ENCODE peak calls at places on chromosomes 5 and 9, in eight cellular contexts. One of them, this sample, is unnamed.

GRCh38 chr9:88388203-88388885 is at the start of gene SPIN1:
- DNase-seq in stimulated activated CD8-positive, alpha-beta memory T cell treated with anti-CD3 and anti-CD28 coated beads, Interleukin-4, amount 100 ng/mL, for 4 hours: peak
- DNase-seq in mucosa of descending colon: peak
- DNase-seq in mesothelial cell of epicardium: peak
- DNase-seq in transverse colon: peak
- DNase-seq in CD4-positive, CD25-positive, alpha-beta regulatory T cell: peak
- DNase-seq in HuH-7.5: peak
- DNase-seq in T47D: peak
- DNase-seq in this sample: peak

GRCh38 chr9:36337002-36337401 is 63.1 kb downstream of the RNF38 start:
- DNase-seq in stimulated activated CD8-positive, alpha-beta memory T cell treated with anti-CD3 and anti-CD28 coated beads, Interleukin-4, amount 100 ng/mL, for 4 hours: no peak
- DNase-seq in mucosa of descending colon: no peak
- DNase-seq in mesothelial cell of epicardium: no peak
- DNase-seq in transverse colon: no peak
- DNase-seq in CD4-positive, CD25-positive, alpha-beta regulatory T cell: no peak
- DNase-seq in HuH-7.5: no peak
- DNase-seq in T47D: no peak
- DNase-seq in this sample: no peak

GRCh38 chr9:74726581-74726980 is 161.1 kb downstream of the TRPM6 start:
- DNase-seq in stimulated activated CD8-positive, alpha-beta memory T cell treated with anti-CD3 and anti-CD28 coated beads, Interleukin-4, amount 100 ng/mL, for 4 hours: no peak
- DNase-seq in mucosa of descending colon: no peak
- DNase-seq in mesothelial cell of epicardium: no peak
- DNase-seq in transverse colon: no peak
- DNase-seq in CD4-positive, CD25-positive, alpha-beta regulatory T cell: no peak
- DNase-seq in HuH-7.5: no peak
- DNase-seq in T47D: no peak
- DNase-seq in this sample: no peak

GRCh38 chr5:38780316-38780715 is 65.5 kb upstream of the OSMR start:
- DNase-seq in stimulated activated CD8-positive, alpha-beta memory T cell treated with anti-CD3 and anti-CD28 coated beads, Interleukin-4, amount 100 ng/mL, for 4 hours: no peak
- DNase-seq in mucosa of descending colon: no peak
- DNase-seq in mesothelial cell of epicardium: no peak
- DNase-seq in transverse colon: no peak
- DNase-seq in CD4-positive, CD25-positive, alpha-beta regulatory T cell: no peak
- DNase-seq in HuH-7.5: no peak
- DNase-seq in T47D: no peak
- DNase-seq in this sample: no peak

GRCh38 chr9:135809166-135809565 is 98.2 kb downstream of the CAMSAP1 start:
- DNase-seq in stimulated activated CD8-positive, alpha-beta memory T cell treated with anti-CD3 and anti-CD28 coated beads, Interleukin-4, amount 100 ng/mL, for 4 hours: no peak
- DNase-seq in mucosa of descending colon: no peak
- DNase-seq in mesothelial cell of epicardium: no peak
- DNase-seq in transverse colon: no peak
- DNase-seq in CD4-positive, CD25-positive, alpha-beta regulatory T cell: no peak
- DNase-seq in HuH-7.5: no peak
- DNase-seq in T47D: no peak
- DNase-seq in this sample: no peak

GRCh38 chr5:1987471-1987870 is 104.7 kb upstream of the IRX4 start:
- DNase-seq in stimulated activated CD8-positive, alpha-beta memory T cell treated with anti-CD3 and anti-CD28 coated beads, Interleukin-4, amount 100 ng/mL, for 4 hours: no peak
- DNase-seq in mucosa of descending colon: no peak
- DNase-seq in mesothelial cell of epicardium: no peak
- DNase-seq in transverse colon: no peak
- DNase-seq in CD4-positive, CD25-positive, alpha-beta regulatory T cell: no peak
- DNase-seq in HuH-7.5: no peak
- DNase-seq in T47D: no peak
- DNase-seq in this sample: no peak

GRCh38 chr5:64184832-64185231 is 19.2 kb downstream of the RNF180 start:
- DNase-seq in stimulated activated CD8-positive, alpha-beta memory T cell treated with anti-CD3 and anti-CD28 coated beads, Interleukin-4, amount 100 ng/mL, for 4 hours: no peak
- DNase-seq in mucosa of descending colon: no peak
- DNase-seq in mesothelial cell of epicardium: no peak
- DNase-seq in transverse colon: no peak
- DNase-seq in CD4-positive, CD25-positive, alpha-beta regulatory T cell: no peak
- DNase-seq in HuH-7.5: no peak
- DNase-seq in T47D: no peak
- DNase-seq in this sample: no peak

GRCh38 chr5:107808671-107809137 is 138.0 kb upstream of the EFNA5 start:
- DNase-seq in stimulated activated CD8-positive, alpha-beta memory T cell treated with anti-CD3 and anti-CD28 coated beads, Interleukin-4, amount 100 ng/mL, for 4 hours: no peak
- DNase-seq in mucosa of descending colon: no peak
- DNase-seq in mesothelial cell of epicardium: peak
- DNase-seq in transverse colon: no peak
- DNase-seq in CD4-positive, CD25-positive, alpha-beta regulatory T cell: no peak
- DNase-seq in HuH-7.5: no peak
- DNase-seq in T47D: no peak
- DNase-seq in this sample: no peak

GRCh38 chr5:154367101-154367500 is 78.7 kb upstream of the SAP30L start:
- DNase-seq in stimulated activated CD8-positive, alpha-beta memory T cell treated with anti-CD3 and anti-CD28 coated beads, Interleukin-4, amount 100 ng/mL, for 4 hours: no peak
- DNase-seq in mucosa of descending colon: no peak
- DNase-seq in mesothelial cell of epicardium: no peak
- DNase-seq in transverse colon: no peak
- DNase-seq in CD4-positive, CD25-positive, alpha-beta regulatory T cell: no peak
- DNase-seq in HuH-7.5: no peak
- DNase-seq in T47D: no peak
- DNase-seq in this sample: no peak

GRCh38 chr5:16983022-16983639 is 47.0 kb upstream of the MYO10 start:
- DNase-seq in stimulated activated CD8-positive, alpha-beta memory T cell treated with anti-CD3 and anti-CD28 coated beads, Interleukin-4, amount 100 ng/mL, for 4 hours: no peak
- DNase-seq in mucosa of descending colon: no peak
- DNase-seq in mesothelial cell of epicardium: no peak
- DNase-seq in transverse colon: no peak
- DNase-seq in CD4-positive, CD25-positive, alpha-beta regulatory T cell: no peak
- DNase-seq in HuH-7.5: no peak
- DNase-seq in T47D: peak
- DNase-seq in this sample: peak

GRCh38 chr5:84393969-84394368 is 9.3 kb upstream of the EDIL3 start:
- DNase-seq in stimulated activated CD8-positive, alpha-beta memory T cell treated with anti-CD3 and anti-CD28 coated beads, Interleukin-4, amount 100 ng/mL, for 4 hours: no peak
- DNase-seq in mucosa of descending colon: no peak
- DNase-seq in mesothelial cell of epicardium: no peak
- DNase-seq in transverse colon: no peak
- DNase-seq in CD4-positive, CD25-positive, alpha-beta regulatory T cell: no peak
- DNase-seq in HuH-7.5: no peak
- DNase-seq in T47D: no peak
- DNase-seq in this sample: no peak

GRCh38 chr9:108535526-108535925 is 320.3 kb downstream of the ACTL7B start:
- DNase-seq in stimulated activated CD8-positive, alpha-beta memory T cell treated with anti-CD3 and anti-CD28 coated beads, Interleukin-4, amount 100 ng/mL, for 4 hours: no peak
- DNase-seq in mucosa of descending colon: no peak
- DNase-seq in mesothelial cell of epicardium: no peak
- DNase-seq in transverse colon: peak
- DNase-seq in CD4-positive, CD25-positive, alpha-beta regulatory T cell: peak
- DNase-seq in HuH-7.5: peak
- DNase-seq in T47D: peak
- DNase-seq in this sample: no peak

GRCh38 chr9:15101046-15101445 is 190.8 kb upstream of the FREM1 start:
- DNase-seq in stimulated activated CD8-positive, alpha-beta memory T cell treated with anti-CD3 and anti-CD28 coated beads, Interleukin-4, amount 100 ng/mL, for 4 hours: no peak
- DNase-seq in mucosa of descending colon: no peak
- DNase-seq in mesothelial cell of epicardium: no peak
- DNase-seq in transverse colon: no peak
- DNase-seq in CD4-positive, CD25-positive, alpha-beta regulatory T cell: no peak
- DNase-seq in HuH-7.5: no peak
- DNase-seq in T47D: no peak
- DNase-seq in this sample: no peak

GRCh38 chr5:142323480-142324376 is 1.1 kb downstream of the SPRY4 start:
- DNase-seq in stimulated activated CD8-positive, alpha-beta memory T cell treated with anti-CD3 and anti-CD28 coated beads, Interleukin-4, amount 100 ng/mL, for 4 hours: no peak
- DNase-seq in mucosa of descending colon: peak
- DNase-seq in mesothelial cell of epicardium: no peak
- DNase-seq in transverse colon: peak
- DNase-seq in CD4-positive, CD25-positive, alpha-beta regulatory T cell: no peak
- DNase-seq in HuH-7.5: no peak
- DNase-seq in T47D: no peak
- DNase-seq in this sample: peak

GRCh38 chr5:80414113-80414512 is 6.2 kb downstream of the ZFYVE16 start:
- DNase-seq in stimulated activated CD8-positive, alpha-beta memory T cell treated with anti-CD3 and anti-CD28 coated beads, Interleukin-4, amount 100 ng/mL, for 4 hours: no peak
- DNase-seq in mucosa of descending colon: no peak
- DNase-seq in mesothelial cell of epicardium: no peak
- DNase-seq in transverse colon: no peak
- DNase-seq in CD4-positive, CD25-positive, alpha-beta regulatory T cell: no peak
- DNase-seq in HuH-7.5: no peak
- DNase-seq in T47D: no peak
- DNase-seq in this sample: no peak

GRCh38 chr5:148543727-148544126 is 110.6 kb downstream of the HTR4 start:
- DNase-seq in stimulated activated CD8-positive, alpha-beta memory T cell treated with anti-CD3 and anti-CD28 coated beads, Interleukin-4, amount 100 ng/mL, for 4 hours: no peak
- DNase-seq in mucosa of descending colon: no peak
- DNase-seq in mesothelial cell of epicardium: no peak
- DNase-seq in transverse colon: no peak
- DNase-seq in CD4-positive, CD25-positive, alpha-beta regulatory T cell: no peak
- DNase-seq in HuH-7.5: no peak
- DNase-seq in T47D: no peak
- DNase-seq in this sample: no peak

GRCh38 chr5:16754621-16755020 is 137.8 kb upstream of the RETREG1 start:
- DNase-seq in stimulated activated CD8-positive, alpha-beta memory T cell treated with anti-CD3 and anti-CD28 coated beads, Interleukin-4, amount 100 ng/mL, for 4 hours: no peak
- DNase-seq in mucosa of descending colon: no peak
- DNase-seq in mesothelial cell of epicardium: no peak
- DNase-seq in transverse colon: no peak
- DNase-seq in CD4-positive, CD25-positive, alpha-beta regulatory T cell: no peak
- DNase-seq in HuH-7.5: no peak
- DNase-seq in T47D: no peak
- DNase-seq in this sample: no peak

GRCh38 chr9:12680341-12680740 is 12.8 kb upstream of the TYRP1 start:
- DNase-seq in stimulated activated CD8-positive, alpha-beta memory T cell treated with anti-CD3 and anti-CD28 coated beads, Interleukin-4, amount 100 ng/mL, for 4 hours: no peak
- DNase-seq in mucosa of descending colon: no peak
- DNase-seq in mesothelial cell of epicardium: no peak
- DNase-seq in transverse colon: no peak
- DNase-seq in CD4-positive, CD25-positive, alpha-beta regulatory T cell: no peak
- DNase-seq in HuH-7.5: no peak
- DNase-seq in T47D: peak
- DNase-seq in this sample: no peak

GRCh38 chr9:5688109-5688508 is 59.2 kb downstream of the RIC1 start:
- DNase-seq in stimulated activated CD8-positive, alpha-beta memory T cell treated with anti-CD3 and anti-CD28 coated beads, Interleukin-4, amount 100 ng/mL, for 4 hours: no peak
- DNase-seq in mucosa of descending colon: no peak
- DNase-seq in mesothelial cell of epicardium: no peak
- DNase-seq in transverse colon: no peak
- DNase-seq in CD4-positive, CD25-positive, alpha-beta regulatory T cell: no peak
- DNase-seq in HuH-7.5: no peak
- DNase-seq in T47D: peak
- DNase-seq in this sample: no peak

GRCh38 chr5:1760656-1761452 is 38.8 kb downstream of the MRPL36 start:
- DNase-seq in stimulated activated CD8-positive, alpha-beta memory T cell treated with anti-CD3 and anti-CD28 coated beads, Interleukin-4, amount 100 ng/mL, for 4 hours: no peak
- DNase-seq in mucosa of descending colon: no peak
- DNase-seq in mesothelial cell of epicardium: peak
- DNase-seq in transverse colon: no peak
- DNase-seq in CD4-positive, CD25-positive, alpha-beta regulatory T cell: no peak
- DNase-seq in HuH-7.5: no peak
- DNase-seq in T47D: no peak
- DNase-seq in this sample: peak

This sample was measured in left colon.